ENCODE peak calls at places on chromosomes 12 and 14, in ten cellular contexts. I is DND-41, T is GM13977, R is choroid plexus epithelial cell, H is cardiac fibroblast, E is IMR-90, K is psoas muscle, J is fibroblast of lung, X is left lung, W is transverse colon. A is an unnamed sample.

GRCh38 chr14:23695220-23695999 is 59.2 kb downstream of the DHRS2 start:
- DNase-seq in R (no peak), X (peak; percentile 51), J (no peak), K (no peak), H (peak; percentile 3), W (no peak), E (no peak), T (no peak), I (no peak), A (no peak)

GRCh38 chr12:75641031-75641780 is 129.8 kb upstream of the KRR1 start:
- DNase-seq in I (peak; percentile 70), H (peak; percentile 83), X (no peak), J (peak; percentile 50), T (peak; percentile 46), K (no peak), E (peak; percentile 80), W (peak; percentile 8), R (peak; percentile 97), A (peak; percentile 71)

GRCh38 chr12:117151195-117152031 is 38.9 kb downstream of the FBXO21 start:
- DNase-seq in E (peak; percentile 41), T (no peak), W (no peak), I (peak; percentile 38), R (peak; percentile 74), H (peak; percentile 72), K (peak; percentile 79), J (peak; percentile 59), X (no peak), A (no peak)

GRCh38 chr12:34398706-34399630 is 376.7 kb downstream of the ALG10 start:
- DNase-seq in K (peak; percentile 14), E (no peak), X (peak; percentile 51), J (no peak), R (no peak), W (peak; percentile 1), H (no peak), T (peak; percentile 1), I (no peak), A (peak; percentile 0)

GRCh38 chr14:98006008-98006407 is 1208.8 kb downstream of the VRK1 start:
- DNase-seq in X (no peak), T (no peak), R (no peak), J (no peak), I (no peak), E (no peak), K (no peak), H (no peak), W (no peak), A (no peak)

GRCh38 chr14:24196071-24197061 is 1.1 kb upstream of the TM9SF1 start:
- DNase-seq in T (peak; percentile 52), J (peak; percentile 20), X (no peak), R (peak; percentile 35), I (no peak), E (peak; percentile 22), K (no peak), H (peak; percentile 27), W (no peak), A (peak; percentile 56)

GRCh38 chr14:32618991-32619390 is 289.9 kb downstream of the AKAP6 start:
- DNase-seq in R (no peak), I (no peak), T (no peak), H (no peak), K (no peak), W (no peak), X (no peak), J (no peak), E (no peak), A (no peak)

GRCh38 chr12:113097716-113098427 is 37.7 kb downstream of the RASAL1 start:
- DNase-seq in W (no peak), I (no peak), H (peak; percentile 51), T (no peak), E (no peak), K (peak; percentile 69), R (peak; percentile 23), J (no peak), X (no peak), A (no peak)

GRCh38 chr14:68211421-68211820 is 391.8 kb downstream of the RAD51B start:
- DNase-seq in R (peak; percentile 29), E (no peak), I (no peak), T (no peak), K (no peak), J (no peak), W (no peak), H (peak; percentile 19), X (no peak), A (no peak)

GRCh38 chr12:130878193-130879185 is 6.6 kb downstream of the RAN start:
- DNase-seq in K (no peak), E (no peak), H (no peak), X (no peak), W (no peak), J (no peak), T (no peak), I (peak; percentile 27), R (no peak), A (no peak)

GRCh38 chr12:109900752-109901580 is 892 bp downstream of the TCHP start:
- DNase-seq in T (peak; percentile 60), I (peak; percentile 20), R (peak; percentile 9), H (no peak), J (peak; percentile 15), K (no peak), X (no peak), W (no peak), E (no peak), A (peak; percentile 65)

GRCh38 chr12:109897029-109897428 is 3.0 kb upstream of the TCHP start:
- DNase-seq in X (no peak), W (no peak), E (no peak), I (no peak), H (no peak), K (no peak), J (no peak), R (no peak), T (no peak), A (no peak)

GRCh38 chr12:109896188-109896587 is 3.9 kb upstream of the TCHP start:
- DNase-seq in I (no peak), K (no peak), E (no peak), J (no peak), H (no peak), W (no peak), X (no peak), R (no peak), T (no peak), A (no peak)

GRCh38 chr12:109902866-109903265 is 2.8 kb downstream of the TCHP start:
- DNase-seq in I (no peak), T (no peak), K (no peak), J (no peak), R (no peak), W (no peak), E (no peak), X (no peak), H (no peak), A (no peak)

DNA sequence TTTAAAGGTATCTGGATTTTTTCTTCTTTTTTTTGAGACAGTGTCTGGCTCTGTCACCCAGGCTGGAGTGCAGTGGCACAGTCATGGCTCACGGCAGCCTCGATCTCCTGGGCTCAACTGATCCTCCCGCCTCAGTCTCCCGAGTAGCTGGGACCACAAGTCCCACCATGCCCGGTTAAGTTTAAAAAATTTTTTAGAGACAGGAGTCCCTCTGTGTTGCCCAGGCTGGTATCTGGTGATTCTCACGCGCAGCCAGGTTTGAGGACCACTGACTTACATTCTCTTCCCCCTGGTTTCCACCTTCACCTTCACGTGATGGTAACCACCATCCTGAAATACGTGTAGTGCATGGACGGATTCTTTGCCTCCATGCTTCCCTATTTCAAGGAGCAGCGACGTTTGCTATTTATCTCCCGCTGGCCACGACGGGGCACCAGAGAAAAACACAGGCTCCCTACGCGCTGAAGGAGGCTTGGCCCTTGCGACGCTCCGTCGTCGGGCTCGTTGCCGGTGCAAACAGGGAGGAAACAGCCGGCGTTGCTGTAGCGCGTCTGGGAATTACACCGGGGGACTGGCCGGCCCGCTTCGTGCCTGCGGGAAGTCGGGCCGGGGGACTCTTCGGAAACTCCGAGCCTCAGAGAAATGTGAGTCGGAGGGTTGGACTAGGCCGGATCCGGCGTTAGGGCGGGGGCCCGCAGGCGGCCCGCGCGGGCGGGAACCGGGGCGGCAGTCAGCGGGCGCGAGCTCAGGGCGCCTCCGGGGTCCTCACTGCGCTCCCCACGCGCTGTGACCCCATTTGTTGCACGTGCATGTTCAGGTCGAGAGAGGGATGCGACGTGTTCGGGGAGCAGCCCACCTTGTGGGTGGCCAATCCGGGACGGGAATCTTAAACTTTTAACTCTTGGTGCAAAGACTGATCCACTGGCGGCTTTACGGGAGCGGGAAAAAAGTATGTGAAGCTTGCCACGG is at the start of gene TCHP:
- DNase-seq in W (peak; percentile 88), J (peak; percentile 90), K (peak; percentile 92), X (peak; percentile 95), R (peak; percentile 88), E (peak; percentile 87), I (peak; percentile 84), H (peak; percentile 90), T (peak; percentile 90), A (peak; percentile 92)
- TF ChIP-seq CTCF in W (no peak), J (peak; percentile 40), K (peak; percentile 33), X (no peak), R (peak; percentile 53), E (peak; percentile 51), I (peak; percentile 66), H (peak; percentile 49), T (peak; percentile 49), A (peak; percentile 46)

DNA sequence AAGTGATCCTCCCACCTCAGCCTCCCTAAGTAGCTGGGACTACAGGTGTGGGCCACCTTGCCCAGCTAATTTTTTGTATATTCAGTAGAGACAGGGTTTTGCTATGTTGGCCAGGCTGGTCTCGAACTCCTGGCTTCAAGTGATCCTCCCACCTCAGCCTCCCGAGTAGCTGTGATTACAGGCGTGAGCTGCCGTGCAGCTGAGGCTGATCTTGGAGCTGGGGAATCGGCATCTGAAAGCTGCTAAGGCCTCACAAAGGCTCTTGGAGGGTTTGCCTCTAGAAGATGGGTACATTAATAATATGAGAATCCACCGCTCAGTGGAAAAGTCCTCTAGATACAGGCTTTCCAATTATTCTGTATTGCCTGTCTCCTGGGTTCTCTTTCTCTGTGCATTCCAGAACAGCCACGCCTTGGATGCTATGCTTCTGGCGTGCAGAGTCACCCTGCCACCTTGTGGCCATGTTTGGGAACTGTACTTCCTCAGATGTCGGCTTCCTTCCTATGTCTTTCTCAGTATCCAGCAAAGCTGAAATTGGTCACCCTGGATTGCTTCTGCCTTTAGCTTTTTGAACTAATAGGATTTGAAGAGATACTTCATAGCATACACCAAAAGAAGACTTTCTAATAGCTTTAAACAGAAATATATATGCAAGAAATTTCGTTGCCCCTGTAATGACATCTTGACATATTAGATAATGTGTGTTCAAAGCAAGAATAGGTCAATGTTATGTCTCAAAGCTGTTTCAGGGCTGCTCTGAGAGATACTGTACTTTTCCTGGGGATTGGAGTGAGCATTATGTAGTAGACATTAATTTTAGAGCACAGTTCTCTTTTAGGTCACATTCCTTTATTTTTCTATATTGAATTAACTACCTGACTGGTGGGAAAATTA is 75.4 kb downstream of the SNAPC1 start:
- DNase-seq in K (peak; percentile 78), J (peak; percentile 81), W (peak; percentile 81), I (peak; percentile 80), E (peak; percentile 80), T (peak; percentile 56), X (peak; percentile 83), R (peak; percentile 91), H (peak; percentile 89), A (peak; percentile 72)
- TF ChIP-seq CTCF in K (peak; percentile 96), J (peak; percentile 96), W (peak; percentile 87), I (peak; percentile 98), E (peak; percentile 95), T (peak; percentile 90), X (peak; percentile 95), R (peak; percentile 98), H (peak; percentile 94), A (peak; percentile 77)

GRCh38 chr14:99753225-99754140 is 39.7 kb upstream of the EML1 start:
- DNase-seq in J (no peak), H (no peak), R (no peak), T (no peak), E (no peak), W (no peak), X (no peak), I (no peak), K (no peak), A (no peak)
- TF ChIP-seq CTCF in J (no peak), H (no peak), R (no peak), T (no peak), E (peak; percentile 18), W (no peak), X (no peak), I (peak; percentile 17), K (no peak), A (no peak)

GRCh38 chr12:91178139-91178561 is 4.5 kb downstream of the DCN start:
- DNase-seq in H (peak; percentile 73), X (no peak), K (peak; percentile 42), W (no peak), R (peak; percentile 73), I (no peak), J (peak; percentile 79), T (no peak), E (peak; percentile 62), A (no peak)
- TF ChIP-seq CTCF in H (peak; percentile 51), X (no peak), K (peak; percentile 34), W (peak; percentile 51), R (peak; percentile 65), I (peak; percentile 56), J (peak; percentile 66), T (peak; percentile 38), E (peak; percentile 70), A (no peak)